ENCODE peak calls at places on chromosomes 2 and 18, in nine cellular contexts. One of them, this sample, is unnamed. For H3K27me3, the result is how much of the 10 kb centered on the place peaks cover.

GRCh38 chr2:158926478-158926948 is 41.9 kb upstream of the TANC1 start:
- DNase-seq in CD8-positive, alpha-beta T cell: no peak
- DNase-seq in right lobe of liver: no peak
- DNase-seq in heart left ventricle: no peak
- DNase-seq in psoas muscle: no peak
- DNase-seq in PC-9: peak
- DNase-seq in osteoblast: no peak
- DNase-seq in upper lobe of right lung: no peak
- DNase-seq in brain microvascular endothelial cell: peak
- DNase-seq in this sample: no peak

GRCh38 chr2:16553222-16553621 is 112.4 kb downstream of the CYRIA start:
- DNase-seq in right lobe of liver: no peak
- DNase-seq in PC-9: peak
- DNase-seq in heart left ventricle: no peak
- DNase-seq in CD8-positive, alpha-beta T cell: peak
- DNase-seq in brain microvascular endothelial cell: peak
- DNase-seq in psoas muscle: no peak
- DNase-seq in upper lobe of right lung: no peak
- DNase-seq in osteoblast: no peak
- DNase-seq in this sample: peak

GRCh38 chr2:218081695-218082094 is 12.6 kb downstream of the RUFY4 start:
- DNase-seq in psoas muscle: no peak
- DNase-seq in osteoblast: peak
- DNase-seq in right lobe of liver: no peak
- DNase-seq in brain microvascular endothelial cell: peak
- DNase-seq in PC-9: no peak
- DNase-seq in heart left ventricle: no peak
- DNase-seq in CD8-positive, alpha-beta T cell: no peak
- DNase-seq in upper lobe of right lung: no peak
- DNase-seq in this sample: no peak

GRCh38 chr2:100236166-100236565 is 86.1 kb downstream of the LONRF2 start:
- DNase-seq in psoas muscle: no peak
- DNase-seq in heart left ventricle: no peak
- DNase-seq in upper lobe of right lung: no peak
- DNase-seq in right lobe of liver: no peak
- DNase-seq in PC-9: no peak
- DNase-seq in brain microvascular endothelial cell: no peak
- DNase-seq in osteoblast: no peak
- DNase-seq in CD8-positive, alpha-beta T cell: no peak
- DNase-seq in this sample: no peak

GRCh38 chr18:74724186-74724585 is 126.5 kb downstream of the ZNF407 start:
- DNase-seq in heart left ventricle: no peak
- DNase-seq in upper lobe of right lung: no peak
- DNase-seq in CD8-positive, alpha-beta T cell: no peak
- DNase-seq in osteoblast: no peak
- DNase-seq in brain microvascular endothelial cell: peak
- DNase-seq in right lobe of liver: no peak
- DNase-seq in psoas muscle: no peak
- DNase-seq in PC-9: no peak
- DNase-seq in this sample: no peak

GRCh38 chr2:48983556-48983955 is 170.8 kb downstream of the FSHR start:
- DNase-seq in brain microvascular endothelial cell: no peak
- DNase-seq in CD8-positive, alpha-beta T cell: no peak
- DNase-seq in heart left ventricle: no peak
- DNase-seq in PC-9: no peak
- DNase-seq in psoas muscle: no peak
- DNase-seq in upper lobe of right lung: no peak
- DNase-seq in right lobe of liver: no peak
- DNase-seq in osteoblast: no peak
- DNase-seq in this sample: no peak

GRCh38 chr2:234863043-234863934 is 88.5 kb upstream of the SH3BP4 start:
- DNase-seq in heart left ventricle: peak
- DNase-seq in psoas muscle: peak
- DNase-seq in osteoblast: peak
- DNase-seq in brain microvascular endothelial cell: peak
- DNase-seq in right lobe of liver: peak
- DNase-seq in CD8-positive, alpha-beta T cell: no peak
- DNase-seq in upper lobe of right lung: no peak
- DNase-seq in PC-9: no peak
- DNase-seq in this sample: peak

GRCh38 chr18:22378672-22379282 is 38.9 kb downstream of the CTAGE1 start:
- DNase-seq in CD8-positive, alpha-beta T cell: peak
- DNase-seq in right lobe of liver: no peak
- DNase-seq in PC-9: no peak
- DNase-seq in brain microvascular endothelial cell: peak
- DNase-seq in psoas muscle: no peak
- DNase-seq in osteoblast: no peak
- DNase-seq in heart left ventricle: peak
- DNase-seq in upper lobe of right lung: no peak
- DNase-seq in this sample: peak

GRCh38 chr2:55311444-55311870 is 42.4 kb upstream of the MTIF2 start:
- DNase-seq in brain microvascular endothelial cell: peak
- DNase-seq in right lobe of liver: no peak
- DNase-seq in osteoblast: peak
- DNase-seq in PC-9: no peak
- DNase-seq in CD8-positive, alpha-beta T cell: no peak
- DNase-seq in upper lobe of right lung: no peak
- DNase-seq in psoas muscle: no peak
- DNase-seq in heart left ventricle: no peak
- DNase-seq in this sample: no peak

GRCh38 chr2:36705326-36706020 is 9.0 kb downstream of the VIT start:
- DNase-seq in right lobe of liver: no peak
- DNase-seq in CD8-positive, alpha-beta T cell: no peak
- DNase-seq in psoas muscle: no peak
- DNase-seq in osteoblast: no peak
- DNase-seq in heart left ventricle: no peak
- DNase-seq in upper lobe of right lung: no peak
- DNase-seq in PC-9: no peak
- DNase-seq in brain microvascular endothelial cell: no peak
- DNase-seq in this sample: no peak

GRCh38 chr2:117128471-117128870 is 686.0 kb upstream of the DDX18 start:
- DNase-seq in osteoblast: no peak
- DNase-seq in psoas muscle: no peak
- DNase-seq in heart left ventricle: no peak
- DNase-seq in upper lobe of right lung: no peak
- DNase-seq in right lobe of liver: no peak
- DNase-seq in brain microvascular endothelial cell: no peak
- DNase-seq in PC-9: no peak
- DNase-seq in CD8-positive, alpha-beta T cell: no peak
- DNase-seq in this sample: no peak

GRCh38 chr2:71888741-71889445 is 258.8 kb downstream of the CYP26B1 start:
- DNase-seq in right lobe of liver: no peak
- DNase-seq in CD8-positive, alpha-beta T cell: no peak
- DNase-seq in heart left ventricle: no peak
- DNase-seq in brain microvascular endothelial cell: peak
- DNase-seq in psoas muscle: no peak
- DNase-seq in PC-9: no peak
- DNase-seq in upper lobe of right lung: no peak
- DNase-seq in osteoblast: no peak
- DNase-seq in this sample: no peak

GRCh38 chr2:40488101-40488598 is 36.3 kb upstream of the SLC8A1 start:
- DNase-seq in brain microvascular endothelial cell: peak
- DNase-seq in psoas muscle: no peak
- DNase-seq in right lobe of liver: no peak
- DNase-seq in osteoblast: peak
- DNase-seq in CD8-positive, alpha-beta T cell: no peak
- DNase-seq in heart left ventricle: no peak
- DNase-seq in PC-9: no peak
- DNase-seq in upper lobe of right lung: no peak
- DNase-seq in this sample: no peak

GRCh38 chr2:3488768-3489448 is 30.4 kb downstream of the ADI1 start:
- DNase-seq in CD8-positive, alpha-beta T cell: no peak
- DNase-seq in upper lobe of right lung: peak
- DNase-seq in psoas muscle: no peak
- DNase-seq in brain microvascular endothelial cell: no peak
- DNase-seq in right lobe of liver: no peak
- DNase-seq in heart left ventricle: no peak
- DNase-seq in PC-9: no peak
- DNase-seq in osteoblast: peak
- DNase-seq in this sample: peak

GRCh38 chr2:160932960-160933359 is 227.3 kb upstream of the TANK start:
- DNase-seq in psoas muscle: no peak
- DNase-seq in osteoblast: no peak
- DNase-seq in right lobe of liver: no peak
- DNase-seq in PC-9: peak
- DNase-seq in brain microvascular endothelial cell: no peak
- DNase-seq in upper lobe of right lung: no peak
- DNase-seq in heart left ventricle: no peak
- DNase-seq in CD8-positive, alpha-beta T cell: no peak
- DNase-seq in this sample: no peak

GRCh38 chr2:138201326-138201725 is 237.1 kb downstream of the HNMT start:
- DNase-seq in psoas muscle: no peak
- DNase-seq in brain microvascular endothelial cell: peak
- DNase-seq in right lobe of liver: no peak
- DNase-seq in CD8-positive, alpha-beta T cell: no peak
- DNase-seq in heart left ventricle: no peak
- DNase-seq in osteoblast: no peak
- DNase-seq in PC-9: no peak
- DNase-seq in upper lobe of right lung: no peak
- DNase-seq in this sample: no peak

GRCh38 chr2:85240055-85240454 is 87.7 kb downstream of the TGOLN2 start:
- DNase-seq in upper lobe of right lung: no peak
- DNase-seq in osteoblast: peak
- DNase-seq in PC-9: no peak
- DNase-seq in CD8-positive, alpha-beta T cell: no peak
- DNase-seq in psoas muscle: no peak
- DNase-seq in brain microvascular endothelial cell: no peak
- DNase-seq in right lobe of liver: no peak
- DNase-seq in heart left ventricle: no peak
- DNase-seq in this sample: no peak

GRCh38 chr2:220891405-220891804 is 680.7 kb downstream of the EPHA4 start:
- DNase-seq in osteoblast: peak
- DNase-seq in PC-9: peak
- DNase-seq in right lobe of liver: no peak
- DNase-seq in brain microvascular endothelial cell: peak
- DNase-seq in upper lobe of right lung: no peak
- DNase-seq in heart left ventricle: no peak
- DNase-seq in CD8-positive, alpha-beta T cell: no peak
- DNase-seq in psoas muscle: no peak
- DNase-seq in this sample: no peak

GRCh38 chr18:47113796-47114540 is 36.3 kb downstream of the HDHD2 start:
- DNase-seq in CD8-positive, alpha-beta T cell: no peak
- DNase-seq in PC-9: no peak
- DNase-seq in psoas muscle: no peak
- DNase-seq in upper lobe of right lung: no peak
- DNase-seq in heart left ventricle: no peak
- DNase-seq in brain microvascular endothelial cell: no peak
- DNase-seq in right lobe of liver: no peak
- DNase-seq in osteoblast: no peak
- DNase-seq in this sample: no peak

GRCh38 chr2:102451968-102452367 is 21.1 kb upstream of the SLC9A4 start:
- DNase-seq in upper lobe of right lung: no peak
- DNase-seq in right lobe of liver: no peak
- DNase-seq in PC-9: no peak
- DNase-seq in brain microvascular endothelial cell: no peak
- DNase-seq in psoas muscle: no peak
- DNase-seq in heart left ventricle: no peak
- DNase-seq in CD8-positive, alpha-beta T cell: no peak
- DNase-seq in osteoblast: no peak
- DNase-seq in this sample: no peak
- H3K27me3 ChIP-seq in upper lobe of right lung: under half
- H3K27me3 ChIP-seq in right lobe of liver: under half
- H3K27me3 ChIP-seq in PC-9: under half
- H3K27me3 ChIP-seq in brain microvascular endothelial cell: under half
- H3K27me3 ChIP-seq in psoas muscle: under half
- H3K27me3 ChIP-seq in heart left ventricle: under half
- H3K27me3 ChIP-seq in CD8-positive, alpha-beta T cell: under half
- H3K27me3 ChIP-seq in osteoblast: under half
- H3K27me3 ChIP-seq in this sample: under half

DNA sequence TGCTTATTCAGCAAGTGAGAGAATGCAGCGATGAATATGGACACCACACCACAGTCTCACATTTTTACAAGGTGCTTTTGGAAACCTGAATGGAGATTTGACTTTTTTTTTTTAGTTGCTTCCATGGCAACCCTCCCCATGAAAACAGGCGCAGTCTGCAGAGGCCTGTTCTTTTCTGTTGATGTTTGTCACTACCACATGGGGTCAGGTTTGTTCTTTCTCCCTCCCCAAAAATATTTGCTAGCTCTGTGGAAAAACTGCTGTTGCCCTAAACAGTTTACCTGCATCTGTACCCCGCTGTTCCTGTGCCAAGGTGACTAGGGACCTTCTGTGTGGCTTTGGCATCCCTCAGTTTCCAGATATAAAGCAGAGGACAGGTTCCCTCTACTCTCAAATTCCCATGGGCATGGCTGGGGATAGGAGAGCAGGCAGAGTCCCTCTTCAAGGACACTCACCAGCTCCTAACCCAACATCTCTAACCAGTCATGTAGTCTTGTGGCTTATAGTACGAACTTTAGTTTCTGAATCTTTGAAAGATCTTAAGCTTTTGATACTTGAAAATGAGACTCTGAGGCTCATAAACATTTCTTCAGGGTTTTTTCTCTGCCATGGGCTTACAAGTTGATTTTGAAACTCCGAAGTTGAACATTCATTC is 14.7 kb upstream of the MAPRE2 start:
- DNase-seq in heart left ventricle: no peak
- DNase-seq in psoas muscle: no peak
- DNase-seq in osteoblast: no peak
- DNase-seq in right lobe of liver: no peak
- DNase-seq in PC-9: no peak
- DNase-seq in upper lobe of right lung: no peak
- DNase-seq in brain microvascular endothelial cell: no peak
- DNase-seq in CD8-positive, alpha-beta T cell: no peak
- DNase-seq in this sample: no peak
- TF ChIP-seq CTCF in heart left ventricle: peak
- TF ChIP-seq CTCF in psoas muscle: no peak
- TF ChIP-seq CTCF in osteoblast: peak
- TF ChIP-seq CTCF in right lobe of liver: no peak
- TF ChIP-seq CTCF in PC-9: no peak
- TF ChIP-seq CTCF in upper lobe of right lung: peak
- TF ChIP-seq CTCF in brain microvascular endothelial cell: no peak
- TF ChIP-seq CTCF in CD8-positive, alpha-beta T cell: peak
- TF ChIP-seq CTCF in this sample: no peak

GRCh38 chr18:59266459-59266858 is 6.8 kb downstream of the RAX start:
- DNase-seq in osteoblast: peak
- DNase-seq in psoas muscle: no peak
- DNase-seq in right lobe of liver: no peak
- DNase-seq in upper lobe of right lung: no peak
- DNase-seq in heart left ventricle: no peak
- DNase-seq in brain microvascular endothelial cell: no peak
- DNase-seq in CD8-positive, alpha-beta T cell: no peak
- DNase-seq in PC-9: no peak
- DNase-seq in this sample: no peak
- H3K27me3 ChIP-seq in osteoblast: half or more
- H3K27me3 ChIP-seq in psoas muscle: under half
- H3K27me3 ChIP-seq in right lobe of liver: under half
- H3K27me3 ChIP-seq in upper lobe of right lung: half or more
- H3K27me3 ChIP-seq in heart left ventricle: half or more
- H3K27me3 ChIP-seq in brain microvascular endothelial cell: half or more
- H3K27me3 ChIP-seq in CD8-positive, alpha-beta T cell: under half
- H3K27me3 ChIP-seq in PC-9: under half
- H3K27me3 ChIP-seq in this sample: under half

DNA sequence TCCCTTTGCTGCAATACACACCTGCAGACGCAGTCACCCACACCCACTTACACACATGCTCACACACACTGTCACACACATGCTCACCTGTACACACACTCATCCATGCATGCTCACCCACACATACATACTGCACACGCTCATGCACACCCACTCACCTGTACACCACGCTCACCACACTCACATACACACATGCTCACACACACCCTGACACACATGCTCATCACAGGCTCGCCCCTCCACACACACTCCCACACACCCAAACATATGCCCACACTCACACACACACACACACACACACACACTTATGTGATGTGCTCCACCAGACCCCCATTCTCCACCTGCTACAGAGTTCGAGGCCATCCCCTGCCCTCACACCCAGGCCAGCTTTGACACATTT is 22.8 kb upstream of the CREG2 start:
- DNase-seq in psoas muscle: no peak
- DNase-seq in upper lobe of right lung: no peak
- DNase-seq in CD8-positive, alpha-beta T cell: no peak
- DNase-seq in heart left ventricle: no peak
- DNase-seq in PC-9: no peak
- DNase-seq in osteoblast: no peak
- DNase-seq in brain microvascular endothelial cell: no peak
- DNase-seq in right lobe of liver: no peak
- DNase-seq in this sample: no peak
- TF ChIP-seq CTCF in psoas muscle: no peak
- TF ChIP-seq CTCF in upper lobe of right lung: no peak
- TF ChIP-seq CTCF in CD8-positive, alpha-beta T cell: no peak
- TF ChIP-seq CTCF in heart left ventricle: no peak
- TF ChIP-seq CTCF in PC-9: no peak
- TF ChIP-seq CTCF in osteoblast: no peak
- TF ChIP-seq CTCF in brain microvascular endothelial cell: no peak
- TF ChIP-seq CTCF in right lobe of liver: no peak
- TF ChIP-seq CTCF in this sample: no peak